ENCODE peak calls at places on chromosomes 5 and 9, in seven cellular contexts. G is GM12878, V is HepG2, F is SK-N-SH, S is K562, C is H1, T is HCT116. L is an unnamed sample.

GRCh38 chr5:22621084-22621483 is 232.1 kb downstream of the CDH12 start:
- DNase-seq in G (no peak), V (no peak), F (no peak), S (no peak), C (no peak), T (no peak), L (no peak)

GRCh38 chr5:77867914-77868313 is 91.8 kb upstream of the TBCA start:
- DNase-seq in G (no peak), V (no peak), F (peak), S (no peak), C (no peak), T (no peak), L (no peak)

GRCh38 chr9:135827301-135827700 is 80.0 kb downstream of the CAMSAP1 start:
- DNase-seq in G (no peak), V (no peak), F (no peak), S (no peak), C (no peak), T (no peak), L (no peak)

GRCh38 chr5:170788626-170789304 is 5.2 kb downstream of the GABRP start:
- DNase-seq in G (no peak), V (no peak), F (no peak), S (no peak), C (no peak), T (no peak), L (no peak)

GRCh38 chr5:6202615-6203365 is 175.6 kb downstream of the MED10 start:
- DNase-seq in G (no peak), V (peak), F (peak), S (peak), C (peak), T (no peak), L (no peak)

GRCh38 chr5:164355267-164355830 is 849.9 kb downstream of the MAT2B start:
- DNase-seq in G (no peak), V (no peak), F (no peak), S (peak), C (no peak), T (no peak), L (no peak)

GRCh38 chr5:173554038-173554955 is 62.2 kb downstream of the BOD1 start:
- DNase-seq in G (no peak), V (no peak), F (no peak), S (no peak), C (no peak), T (no peak), L (no peak)

GRCh38 chr9:95077053-95077765 is 240.3 kb downstream of the FANCC start:
- DNase-seq in G (no peak), V (no peak), F (no peak), S (no peak), C (no peak), T (no peak), L (no peak)

GRCh38 chr9:109469646-109470358 is 28.3 kb downstream of the PTPN3 start:
- DNase-seq in G (peak), V (peak), F (peak), S (peak), C (peak), T (peak), L (no peak)

GRCh38 chr9:22105005-22105722 is 96.1 kb upstream of the CDKN2B start:
- DNase-seq in G (peak), V (no peak), F (no peak), S (no peak), C (no peak), T (no peak), L (no peak)

GRCh38 chr9:90914196-90914595 is 112.6 kb downstream of the SYK start:
- DNase-seq in G (no peak), V (no peak), F (no peak), S (no peak), C (no peak), T (no peak), L (no peak)

DNA sequence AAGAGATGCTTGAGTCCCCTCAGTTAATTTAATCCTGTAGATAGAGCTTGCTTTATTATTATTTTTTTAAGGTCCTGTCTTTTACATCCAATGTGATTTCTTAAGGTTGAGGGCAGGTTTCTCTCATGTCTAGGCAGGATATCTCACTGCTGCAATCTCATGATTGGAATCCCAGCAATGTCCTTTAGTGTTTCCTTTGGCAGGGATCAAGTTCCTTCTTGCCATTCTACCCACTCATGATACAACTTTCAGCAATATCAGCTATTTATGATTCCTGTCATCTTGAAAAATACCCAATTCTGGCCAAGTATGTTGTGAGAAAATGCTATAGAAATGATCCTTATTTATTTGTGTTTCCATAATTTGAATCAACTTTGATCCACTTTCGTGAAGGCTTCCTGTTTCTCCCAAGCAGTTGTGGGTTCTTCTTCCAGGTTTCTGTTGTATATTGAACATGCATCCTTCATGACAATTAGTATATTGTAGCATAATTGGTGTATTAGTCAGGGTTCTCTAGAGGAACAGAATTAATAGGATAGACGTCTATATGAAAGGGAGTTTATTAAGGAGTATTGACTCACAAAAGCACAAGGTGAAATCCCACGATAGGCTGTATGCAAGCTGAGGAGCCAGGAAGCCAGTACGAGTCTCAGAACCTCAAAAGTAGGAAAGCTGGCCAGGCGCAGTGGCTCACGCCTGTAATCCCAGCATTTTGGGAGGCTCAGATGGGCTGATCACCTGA is 18.4 kb upstream of the VPS13A start:
- DNase-seq in G (no peak), V (no peak), F (no peak), S (no peak), C (no peak), T (no peak), L (no peak)
- TF ChIP-seq JUND in G (no peak), V (no peak), F (no peak), S (no peak), C (no peak), T (no peak), L (no peak)

DNA sequence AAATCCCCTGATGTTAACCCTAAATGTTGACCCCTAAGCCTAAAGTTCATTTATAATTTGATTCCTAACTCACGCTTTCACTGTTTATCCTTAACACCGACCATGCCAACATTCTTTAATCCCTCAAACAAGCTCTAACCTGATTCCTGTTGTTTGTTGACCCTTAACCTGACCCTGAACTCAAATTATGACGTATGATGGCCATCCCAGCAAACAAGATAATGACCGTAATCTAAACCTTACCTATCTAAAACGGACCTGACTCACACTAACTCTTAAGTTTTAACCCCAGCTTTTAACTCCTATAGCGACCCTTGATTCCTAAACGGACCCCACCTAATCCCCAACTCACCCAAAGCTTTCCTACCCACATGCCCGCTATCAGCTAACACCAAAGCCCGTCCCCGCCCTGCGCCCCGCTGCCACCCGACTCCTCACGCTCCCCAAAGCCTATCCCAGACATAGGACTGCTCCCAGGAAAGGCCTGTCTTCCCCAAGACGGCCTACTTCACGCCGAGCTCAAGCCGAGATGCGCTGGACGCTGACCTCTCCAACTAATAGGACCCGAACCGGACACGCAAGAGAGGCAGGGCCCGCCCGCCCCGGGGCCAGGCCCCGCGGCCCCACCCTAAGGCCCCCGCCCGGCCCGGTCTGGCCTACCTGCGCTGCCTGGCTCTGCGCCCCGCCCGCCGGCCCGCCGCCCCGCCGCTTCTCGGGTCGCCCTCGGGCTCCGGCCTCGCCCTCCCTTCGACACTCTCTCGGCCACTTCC is 395 bp downstream of the TLN1 start:
- DNase-seq in G (no peak), V (peak), F (no peak), S (peak), C (no peak), T (no peak), L (no peak)
- TF ChIP-seq JUND in G (no peak), V (no peak), F (no peak), S (peak), C (no peak), T (no peak), L (no peak)

DNA sequence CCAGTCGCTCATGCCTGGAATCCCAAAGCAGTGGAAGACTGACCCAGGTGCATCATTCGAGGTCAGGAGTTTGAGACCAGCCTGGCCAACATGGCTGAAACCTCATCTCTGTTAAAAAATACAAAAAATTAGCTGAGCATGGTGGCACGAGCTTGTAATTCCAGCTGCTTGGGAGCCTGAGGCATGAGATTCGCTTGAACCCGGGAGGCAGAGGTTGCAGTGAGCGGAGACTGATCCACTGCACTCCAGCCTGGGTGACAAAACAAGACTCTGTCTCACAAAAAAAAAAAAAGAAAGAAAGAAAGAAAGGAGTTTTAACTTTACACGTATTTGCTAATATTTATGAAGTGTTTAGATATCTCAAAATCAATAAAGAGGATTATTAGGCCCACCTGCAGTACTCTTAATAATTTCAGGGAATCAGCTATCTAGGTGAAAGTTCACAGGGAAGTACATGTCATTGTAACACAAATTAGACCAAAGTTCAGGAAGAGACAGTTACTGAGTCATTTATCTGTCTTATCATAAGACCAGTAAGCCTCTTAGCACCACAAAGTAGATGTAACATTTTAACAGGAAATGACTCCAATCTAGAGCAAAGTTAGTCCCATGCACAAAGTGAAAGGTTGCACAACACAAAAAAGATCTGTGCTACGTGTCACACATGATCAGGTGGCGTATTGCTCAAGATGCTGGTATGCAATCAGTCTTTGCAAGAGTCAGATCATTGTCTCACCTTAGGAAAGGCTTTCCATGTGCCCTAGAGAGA is 34.1 kb upstream of the PLIN2 start:
- DNase-seq in G (peak), V (peak), F (no peak), S (peak), C (no peak), T (peak), L (no peak)
- TF ChIP-seq JUND in G (no peak), V (peak), F (peak), S (peak), C (no peak), T (peak), L (no peak)

DNA sequence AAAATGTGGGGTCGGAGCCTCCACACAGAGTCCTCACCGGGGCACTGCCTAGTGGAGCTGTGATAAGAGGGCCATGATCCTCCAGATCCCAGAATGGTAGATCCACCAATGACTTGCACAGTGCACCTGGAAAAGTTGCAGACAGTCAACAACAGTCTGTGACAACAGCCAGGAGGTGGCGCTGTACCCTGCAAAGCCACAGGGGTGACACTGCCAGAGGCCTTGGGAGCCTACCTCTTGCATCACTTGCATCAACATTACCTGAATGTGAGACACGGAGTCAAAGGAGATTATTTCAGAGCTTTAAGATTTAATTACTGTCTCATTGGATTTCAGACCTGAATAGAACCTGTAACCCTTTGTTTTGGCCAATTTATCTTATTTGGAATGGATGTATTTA is 614.1 kb upstream of the CDH9 start:
- DNase-seq in G (no peak), V (peak), F (no peak), S (no peak), C (peak), T (no peak), L (no peak)
- TF ChIP-seq JUND in G (no peak), V (no peak), F (no peak), S (no peak), C (peak), T (no peak), L (no peak)

GRCh38 chr9:137353223-137354152 is 51.4 kb upstream of the NRARP start:
- DNase-seq in G (no peak), V (no peak), F (no peak), S (no peak), C (no peak), T (no peak), L (no peak)

GRCh38 chr9:137350696-137351584 is 48.9 kb upstream of the NRARP start:
- DNase-seq in G (no peak), V (no peak), F (no peak), S (no peak), C (no peak), T (no peak), L (no peak)

GRCh38 chr9:137352511-137353222 is 50.6 kb upstream of the NRARP start:
- DNase-seq in G (no peak), V (no peak), F (no peak), S (no peak), C (no peak), T (no peak), L (no peak)

GRCh38 chr9:137354153-137354844 is 52.2 kb upstream of the NRARP start:
- DNase-seq in G (no peak), V (no peak), F (no peak), S (no peak), C (no peak), T (no peak), L (no peak)

GRCh38 chr9:137351781-137352501 is 49.9 kb upstream of the NRARP start:
- DNase-seq in G (no peak), V (no peak), F (no peak), S (no peak), C (no peak), T (no peak), L (no peak)
- TF ChIP-seq JUND in G (no peak), V (no peak), F (no peak), S (no peak), C (no peak), T (no peak), L (no peak)

GRCh38 chr9:27003406-27004147 is 1.9 kb downstream of the LRRC19 start:
- DNase-seq in G (no peak), V (no peak), F (no peak), S (no peak), C (no peak), T (no peak), L (no peak)
- TF ChIP-seq JUND in G (no peak), V (no peak), F (no peak), S (no peak), C (no peak), T (no peak), L (no peak)

DNA sequence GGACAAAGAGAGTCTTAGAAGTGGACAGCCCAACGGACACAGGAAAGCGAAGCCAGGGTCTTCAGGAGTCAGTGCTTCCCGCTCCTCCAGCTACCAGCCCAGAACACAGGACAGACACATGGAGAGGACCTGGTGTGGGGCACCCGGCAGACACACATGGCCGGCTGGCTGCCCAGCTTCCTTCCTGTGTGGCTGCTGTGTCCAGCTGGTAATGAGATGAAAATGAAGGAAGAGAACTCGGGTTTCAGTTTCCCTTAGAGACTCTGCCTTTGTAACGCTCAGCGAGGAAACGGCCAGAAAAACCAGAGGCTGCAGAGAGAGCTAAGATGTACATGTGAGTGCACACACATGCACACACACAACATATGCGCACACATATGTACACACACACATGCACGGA is 87.5 kb downstream of the SECISBP2 start:
- DNase-seq in G (no peak), V (no peak), F (peak), S (no peak), C (no peak), T (no peak), L (no peak)
- TF ChIP-seq JUND in G (no peak), V (no peak), F (no peak), S (no peak), C (no peak), T (no peak), L (no peak)

DNA sequence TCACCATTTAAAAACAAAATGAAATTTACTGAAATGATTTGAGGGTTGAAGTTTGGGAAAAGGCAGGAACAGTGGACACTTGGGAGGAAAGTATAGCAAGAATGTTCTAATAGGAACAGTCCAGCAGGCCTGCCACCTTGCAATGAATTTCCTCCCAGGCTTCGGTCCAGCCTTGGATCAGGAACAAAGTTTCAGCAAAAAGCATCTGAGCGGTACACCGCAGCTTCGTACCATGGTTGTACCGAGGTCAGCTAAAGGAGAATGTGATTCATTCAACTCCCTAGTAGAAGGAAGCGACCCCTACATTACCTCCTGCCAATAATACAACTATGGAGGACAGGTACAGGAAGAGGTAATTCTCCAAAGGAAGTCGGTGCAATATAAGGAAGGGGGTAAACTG is 111.4 kb downstream of the ENC1 start:
- DNase-seq in G (no peak), V (no peak), F (no peak), S (no peak), C (no peak), T (no peak), L (no peak)
- TF ChIP-seq JUND in G (no peak), V (no peak), F (no peak), S (no peak), C (no peak), T (no peak), L (no peak)

GRCh38 chr5:157603333-157604190 is 28.0 kb upstream of the ADAM19 start:
- DNase-seq in G (no peak), V (peak), F (no peak), S (no peak), C (no peak), T (peak), L (no peak)

GRCh38 chr5:157606046-157606445 is 30.5 kb upstream of the ADAM19 start:
- DNase-seq in G (no peak), V (no peak), F (peak), S (no peak), C (no peak), T (no peak), L (no peak)

GRCh38 chr5:157608972-157609565 is 33.5 kb upstream of the ADAM19 start:
- DNase-seq in G (no peak), V (no peak), F (no peak), S (no peak), C (no peak), T (no peak), L (no peak)

GRCh38 chr5:157610990-157611389 is 35.4 kb upstream of the ADAM19 start:
- DNase-seq in G (no peak), V (no peak), F (no peak), S (peak), C (no peak), T (no peak), L (no peak)

GRCh38 chr5:157607371-157608161 is 32.0 kb upstream of the ADAM19 start:
- DNase-seq in G (no peak), V (no peak), F (no peak), S (peak), C (no peak), T (peak), L (no peak)
- TF ChIP-seq JUND in G (no peak), V (no peak), F (peak), S (no peak), C (no peak), T (no peak), L (no peak)

GRCh38 chr5:137282216-137282615 is 216.9 kb downstream of the SPOCK1 start:
- DNase-seq in G (no peak), V (no peak), F (no peak), S (peak), C (no peak), T (no peak), L (peak)

GRCh38 chr5:137278476-137278875 is 220.7 kb downstream of the SPOCK1 start:
- DNase-seq in G (no peak), V (no peak), F (no peak), S (no peak), C (no peak), T (no peak), L (no peak)

GRCh38 chr5:137280656-137281055 is 218.5 kb downstream of the SPOCK1 start:
- DNase-seq in G (no peak), V (no peak), F (no peak), S (no peak), C (peak), T (no peak), L (no peak)

GRCh38 chr5:137281201-137281600 is 217.9 kb downstream of the SPOCK1 start:
- DNase-seq in G (no peak), V (no peak), F (no peak), S (no peak), C (no peak), T (no peak), L (no peak)

GRCh38 chr5:137279631-137280236 is 219.4 kb downstream of the SPOCK1 start:
- DNase-seq in G (no peak), V (no peak), F (no peak), S (no peak), C (no peak), T (no peak), L (no peak)
- TF ChIP-seq JUND in G (no peak), V (no peak), F (no peak), S (no peak), C (no peak), T (no peak), L (no peak)